ENCODE peak calls at places on chromosomes 16 and 17, in five cellular contexts. M is adipocyte, Q is Peyer's patch, E is HCT116, G is heart left ventricle. P is an unnamed sample.

GRCh38 chr16:12498077-12498476 is 305.6 kb downstream of the CPPED1 start:
- DNase-seq in M (no peak), Q (no peak), E (no peak), G (no peak), P (no peak)

GRCh38 chr17:18191071-18191667 is 7.5 kb downstream of the ALKBH5 start:
- DNase-seq in M (peak; percentile 20), Q (no peak), E (no peak), G (peak; percentile 47), P (peak; percentile 11)

GRCh38 chr17:79915850-79916430 is 76.7 kb upstream of the CBX4 start:
- DNase-seq in M (no peak), Q (peak; percentile 93), E (peak; percentile 72), G (peak; percentile 52), P (peak; percentile 96)

GRCh38 chr17:6427284-6427781 is 7.6 kb downstream of the AIPL1 start:
- DNase-seq in M (peak; percentile 25), Q (no peak), E (no peak), G (no peak), P (peak; percentile 16)

GRCh38 chr16:46768809-46769208 is 20.7 kb upstream of the MYLK3 start:
- DNase-seq in M (no peak), Q (no peak), E (no peak), G (no peak), P (no peak)

GRCh38 chr17:73616120-73616872 is 27.9 kb downstream of the SDK2 start:
- DNase-seq in M (no peak), Q (no peak), E (no peak), G (no peak), P (no peak)

GRCh38 chr16:59510008-59510424 is 775.9 kb upstream of the GOT2 start:
- DNase-seq in M (no peak), Q (no peak), E (no peak), G (peak; percentile 39), P (no peak)

GRCh38 chr16:2819179-2819938 is 2.3 kb downstream of the PRSS21 start:
- DNase-seq in M (no peak), Q (peak; percentile 35), E (no peak), G (no peak), P (no peak)

GRCh38 chr16:143456-143855 is 5.0 kb upstream of the NPRL3 start:
- DNase-seq in M (peak; percentile 34), Q (no peak), E (no peak), G (no peak), P (no peak)

GRCh38 chr17:17350491-17351355 is 47.5 kb downstream of the NT5M start:
- DNase-seq in M (peak; percentile 69), Q (peak; percentile 34), E (no peak), G (no peak), P (no peak)

GRCh38 chr16:74811911-74812310 is 37.3 kb upstream of the FA2H start:
- DNase-seq in M (no peak), Q (no peak), E (no peak), G (no peak), P (no peak)

GRCh38 chr17:42457107-42457787 is 1.4 kb upstream of the ATP6V0A1 start:
- DNase-seq in M (peak; percentile 11), Q (no peak), E (no peak), G (no peak), P (no peak)

GRCh38 chr16:28104404-28104803 is 40.9 kb upstream of the GSG1L start:
- DNase-seq in M (no peak), Q (peak; percentile 43), E (no peak), G (no peak), P (no peak)

GRCh38 chr16:68564367-68564985 is 25.4 kb downstream of the ZFP90 start:
- DNase-seq in M (peak; percentile 7), Q (no peak), E (no peak), G (no peak), P (no peak)

DNA sequence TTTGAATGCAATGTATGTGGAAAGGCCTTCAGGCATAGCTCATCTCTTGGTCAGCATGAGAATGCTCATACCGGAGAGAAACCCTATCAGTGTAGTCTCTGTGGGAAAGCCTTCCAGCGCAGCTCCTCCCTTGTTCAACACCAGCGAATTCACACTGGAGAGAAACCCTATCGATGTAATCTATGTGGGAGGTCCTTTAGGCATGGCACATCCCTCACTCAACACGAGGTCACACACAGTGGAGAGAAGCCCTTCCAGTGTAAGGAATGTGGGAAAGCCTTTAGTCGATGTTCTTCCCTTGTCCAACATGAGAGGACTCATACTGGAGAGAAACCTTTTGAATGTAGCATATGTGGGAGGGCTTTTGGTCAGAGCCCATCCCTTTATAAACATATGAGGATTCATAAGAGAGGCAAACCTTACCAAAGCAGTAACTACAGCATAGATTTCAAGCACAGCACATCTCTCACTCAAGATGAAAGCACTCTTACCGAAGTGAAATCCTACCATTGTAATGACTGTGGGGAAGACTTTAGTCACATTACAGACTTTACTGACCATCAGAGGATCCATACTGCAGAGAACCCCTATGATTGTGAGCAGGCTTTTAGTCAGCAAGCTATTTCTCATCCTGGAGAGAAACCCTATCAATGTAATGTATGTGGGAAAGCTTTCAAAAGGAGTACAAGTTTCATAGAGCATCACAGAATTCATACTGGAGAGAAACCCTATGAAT is 24.7 kb downstream of the ZFP90 start:
- DNase-seq in M (no peak), Q (no peak), E (no peak), G (no peak), P (no peak)
- H3K9me3 ChIP-seq in M (peaks cover 100% of the 10 kb centered on the region), Q (peaks cover 99% of the 10 kb centered on the region), E (peaks cover 49% of the 10 kb centered on the region), G (peaks cover 100% of the 10 kb centered on the region), P (peaks cover 3% of the 10 kb centered on the region)

DNA sequence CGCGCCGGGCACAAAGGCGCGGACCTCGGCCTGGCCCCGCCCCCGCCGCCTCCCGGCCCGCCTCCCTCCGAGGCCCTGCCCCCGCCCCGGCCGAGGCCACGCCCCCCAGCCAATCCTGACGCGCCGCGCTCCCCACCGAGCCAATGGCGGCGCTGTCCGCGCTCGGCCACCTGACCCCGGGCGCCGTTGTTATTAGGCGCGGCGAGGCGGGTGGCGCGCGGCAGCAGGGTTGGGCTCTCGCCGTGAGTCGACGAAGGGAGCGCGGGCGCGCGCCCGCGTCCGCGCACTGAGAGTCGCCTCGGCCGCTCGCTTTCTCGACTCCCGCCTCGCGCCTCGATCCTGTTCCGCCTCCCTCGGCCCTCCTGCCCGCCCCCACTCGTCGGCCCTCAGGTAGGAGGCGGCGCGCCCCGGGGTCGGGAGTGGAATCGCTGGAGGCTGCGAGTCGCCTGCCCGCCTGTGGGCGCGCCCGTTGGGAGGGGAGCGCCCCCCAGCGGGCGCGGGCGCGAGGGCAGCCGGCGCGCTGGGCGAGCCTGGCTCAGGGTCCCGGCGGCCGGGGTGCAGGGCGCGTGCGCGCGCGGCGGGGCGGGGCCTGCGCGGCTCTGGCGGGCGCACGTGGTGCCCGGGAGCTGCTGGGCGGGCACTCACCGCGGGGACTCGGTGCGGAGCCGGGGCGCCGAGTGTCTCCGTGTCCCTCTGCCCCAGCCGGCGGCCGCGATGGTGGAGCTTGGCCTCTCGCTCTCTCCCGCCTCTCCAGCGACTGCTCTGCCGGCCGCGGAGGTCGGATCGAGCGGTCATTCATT is 405 bp upstream of the CBLN1 start:
- DNase-seq in M (peak; percentile 49), Q (peak; percentile 85), E (no peak), G (peak; percentile 93), P (peak; percentile 95)
- H3K4me3 ChIP-seq in M (peak overlapping the region; percentile 37), Q (peak overlapping the region; percentile 25), E (no peak overlapping the region), G (peak overlapping the region; percentile 58), P (no peak overlapping the region)

DNA sequence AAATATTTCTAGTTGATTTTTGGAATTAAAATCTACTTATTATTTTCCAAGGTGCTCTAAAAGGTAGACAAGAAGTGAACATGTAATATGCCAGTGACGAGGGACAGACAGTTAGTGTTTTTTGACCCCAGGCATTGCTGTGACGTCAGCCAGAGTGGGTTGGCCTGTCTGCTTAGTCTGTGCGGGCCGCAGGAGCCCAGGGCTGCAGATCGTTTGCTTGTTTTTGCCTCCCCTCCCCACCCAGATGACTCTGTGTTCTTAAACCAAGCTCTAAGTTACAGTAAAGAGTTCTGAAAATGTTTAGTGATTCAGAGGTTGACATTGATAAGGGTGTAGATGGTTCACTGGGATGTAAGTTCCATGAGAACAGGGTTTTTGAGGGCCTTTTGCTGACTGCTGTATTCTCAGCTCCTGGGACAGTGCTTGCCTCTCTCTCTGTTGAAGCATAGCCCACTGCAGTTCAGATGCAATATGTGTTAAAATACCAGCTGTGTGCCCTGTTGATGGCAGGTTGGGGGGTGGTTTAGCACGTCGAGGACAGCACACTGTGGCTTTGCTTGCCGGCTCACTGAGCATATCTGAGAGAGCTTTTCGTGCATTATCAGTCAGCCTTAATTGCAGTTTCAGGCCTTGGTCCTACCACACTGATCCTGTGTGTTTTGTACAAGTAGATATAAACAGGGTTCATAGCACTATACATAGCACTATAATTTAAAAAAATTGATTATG is 64.8 kb downstream of the SEC14L1 start:
- DNase-seq in M (no peak), Q (peak; percentile 28), E (no peak), G (no peak), P (no peak)
- H3K4me1 ChIP-seq in M (peaks cover 13% of the 10 kb centered on the region), Q (no peaks in the 10 kb centered on the region), E (no peaks in the 10 kb centered on the region), G (peaks cover 4% of the 10 kb centered on the region), P (no peaks in the 10 kb centered on the region)

DNA sequence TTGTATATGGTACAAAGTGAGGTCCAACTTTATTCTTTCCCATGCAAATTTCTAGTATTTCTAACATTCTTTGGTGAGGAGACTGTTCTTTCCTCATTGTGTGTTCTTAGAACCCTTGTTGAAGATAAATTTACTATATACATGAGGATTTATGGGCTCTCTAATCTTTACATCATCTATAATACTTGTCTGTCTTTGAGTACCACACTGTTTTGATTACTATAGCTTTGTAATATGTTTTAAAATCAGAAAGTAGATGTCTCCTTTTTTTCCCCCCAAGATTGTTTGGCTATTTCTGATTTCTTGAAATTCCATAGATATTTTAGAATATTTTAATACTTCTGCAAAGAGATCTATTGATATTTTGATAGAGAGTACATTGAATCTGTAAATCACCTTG is 23.7 kb downstream of the ZNF267 start:
- DNase-seq in M (no peak), Q (no peak), E (no peak), G (no peak), P (no peak)
- H3K9me3 ChIP-seq in M (peaks cover 56% of the 10 kb centered on the region), Q (peaks cover 24% of the 10 kb centered on the region), E (peaks cover 5% of the 10 kb centered on the region), G (peaks cover 46% of the 10 kb centered on the region), P (peaks cover 2% of the 10 kb centered on the region)

GRCh38 chr16:68470461-68471150 is 22.3 kb upstream of the SMPD3 start:
- DNase-seq in M (no peak), Q (peak; percentile 79), E (no peak), G (peak; percentile 57), P (no peak)

GRCh38 chr16:68468849-68469248 is 20.5 kb upstream of the SMPD3 start:
- DNase-seq in M (no peak), Q (no peak), E (no peak), G (no peak), P (peak; percentile 50)

GRCh38 chr16:68472581-68472980 is 24.3 kb upstream of the SMPD3 start:
- DNase-seq in M (no peak), Q (no peak), E (no peak), G (no peak), P (no peak)

GRCh38 chr16:68473358-68474064 is 25.2 kb upstream of the SMPD3 start:
- DNase-seq in M (no peak), Q (peak; percentile 79), E (no peak), G (no peak), P (peak; percentile 90)

GRCh38 chr16:68469728-68470460 is 21.6 kb upstream of the SMPD3 start:
- DNase-seq in M (peak; percentile 3), Q (no peak), E (no peak), G (no peak), P (peak; percentile 37)
- H3K4me3 ChIP-seq in M (peak overlapping the region; percentile 68), Q (no peak overlapping the region), E (no peak overlapping the region), G (peak overlapping the region; percentile 43), P (peak overlapping the region; percentile 23)